ENCODE peak calls at places on chromosomes 12 and 14, in six cellular contexts. X, F, R, M, N and K are unnamed samples.

GRCh38 chr12:112430929-112431328 is 12.2 kb downstream of the PTPN11 start:
- DNase-seq in M (no peak), R (no peak), X (no peak), N (no peak), F (no peak), K (no peak)

GRCh38 chr12:116659771-116660481 is 77.9 kb downstream of the SPRING1 start:
- DNase-seq in M (no peak), F (no peak), N (no peak), X (no peak), R (peak), K (peak)

GRCh38 chr12:110717037-110717436 is 25.7 kb downstream of the PPP1CC start:
- DNase-seq in M (no peak), X (no peak), R (no peak), F (no peak), N (no peak), K (no peak)

GRCh38 chr12:28869197-28869596 is 279.9 kb upstream of the FAR2 start:
- DNase-seq in X (no peak), N (no peak), M (no peak), F (no peak), R (no peak), K (no peak)

GRCh38 chr12:95653761-95654546 is 102.7 kb upstream of the USP44 start:
- DNase-seq in R (no peak), X (no peak), M (no peak), N (no peak), F (peak), K (no peak)

GRCh38 chr14:22433059-22433458 is 156.0 kb downstream of the DAD1 start:
- DNase-seq in F (no peak), N (no peak), M (no peak), X (no peak), R (no peak), K (no peak)

GRCh38 chr12:101455685-101456084 is 19.5 kb upstream of the SPIC start:
- DNase-seq in X (no peak), R (no peak), F (no peak), M (no peak), N (no peak), K (no peak)

GRCh38 chr14:34035177-34035933 is 84.5 kb upstream of the EGLN3 start:
- DNase-seq in F (no peak), X (no peak), N (no peak), R (peak), M (no peak), K (no peak)

GRCh38 chr14:44928793-44929192 is 33.0 kb downstream of the KLHL28 start:
- DNase-seq in F (no peak), N (no peak), R (no peak), M (no peak), X (no peak), K (no peak)

GRCh38 chr12:91058821-91059220 is 997 bp upstream of the KERA start:
- DNase-seq in X (no peak), N (no peak), R (no peak), F (no peak), M (no peak), K (no peak)

GRCh38 chr14:104886690-104887622 is 21.9 kb downstream of the CEP170B start:
- DNase-seq in X (no peak), F (no peak), R (no peak), M (no peak), N (no peak), K (no peak)

GRCh38 chr12:52369220-52369619 is 1.9 kb upstream of the KRT85 start:
- DNase-seq in N (no peak), X (no peak), R (no peak), F (no peak), M (no peak), K (no peak)

GRCh38 chr12:40959041-40959440 is 229.1 kb upstream of the PDZRN4 start:
- DNase-seq in X (no peak), F (no peak), N (no peak), M (no peak), R (no peak), K (no peak)

GRCh38 chr12:59715434-59715833 is 119.6 kb downstream of the SLC16A7 start:
- DNase-seq in F (no peak), N (no peak), X (no peak), R (no peak), M (no peak), K (no peak)

GRCh38 chr14:50010752-50011151 is 105.6 kb downstream of the VCPKMT start:
- DNase-seq in X (no peak), R (no peak), F (no peak), N (no peak), M (no peak), K (no peak)

GRCh38 chr14:56124296-56124695 is 6.1 kb downstream of the PELI2 start:
- DNase-seq in N (no peak), R (no peak), M (no peak), X (no peak), F (no peak), K (no peak)

GRCh38 chr12:64716373-64716772 is 42.8 kb downstream of the GNS start:
- DNase-seq in M (no peak), F (no peak), N (no peak), R (no peak), X (no peak), K (no peak)

GRCh38 chr14:89442280-89442679 is 25.2 kb upstream of the FOXN3 start:
- DNase-seq in R (no peak), X (no peak), N (no peak), M (no peak), F (no peak), K (no peak)

GRCh38 chr12:113766880-113767878 is 198.9 kb downstream of the RBM19 start:
- DNase-seq in X (no peak), R (no peak), F (no peak), M (no peak), N (peak), K (no peak)

GRCh38 chr12:225012-225411 is 11.1 kb upstream of the SLC6A12 start:
- DNase-seq in R (peak), X (peak), F (no peak), M (no peak), N (peak), K (no peak)

GRCh38 chr14:24058951-24059475 is 7.2 kb downstream of the CARMIL3 start:
- DNase-seq in R (no peak), N (peak), F (no peak), M (no peak), X (no peak), K (no peak)

GRCh38 chr14:104030958-104031357 is 54.5 kb upstream of the ASPG start:
- DNase-seq in R (no peak), X (no peak), M (no peak), F (no peak), N (no peak), K (no peak)

GRCh38 chr12:51855586-51856428 is 7.3 kb upstream of the FIGNL2 start:
- DNase-seq in M (no peak), R (no peak), F (peak), N (peak), X (no peak), K (peak)

GRCh38 chr12:47686645-47687240 is 19.1 kb downstream of the RPAP3 start:
- DNase-seq in M (no peak), N (no peak), F (no peak), R (no peak), X (no peak), K (no peak)

GRCh38 chr14:101689039-101689501 is 72.4 kb upstream of the PPP2R5C start:
- DNase-seq in R (no peak), X (no peak), N (no peak), F (no peak), M (no peak), K (peak)

GRCh38 chr12:132397934-132398385 is 68.6 kb upstream of the GALNT9 start:
- DNase-seq in X (no peak), R (no peak), F (no peak), M (no peak), N (no peak), K (no peak)

GRCh38 chr14:104978774-104979691 is 859 bp upstream of the AHNAK2 start:
- DNase-seq in M (no peak), R (no peak), N (peak), X (peak), F (no peak), K (no peak)

GRCh38 chr12:12451063-12451462 is 94.2 kb downstream of the BORCS5 start:
- DNase-seq in R (no peak), F (no peak), M (no peak), X (no peak), N (no peak), K (no peak)

GRCh38 chr12:96285158-96285557 is 91.0 kb downstream of the ELK3 start:
- DNase-seq in R (no peak), X (no peak), F (no peak), N (no peak), M (no peak), K (no peak)

GRCh38 chr14:85909581-85909980 is 379.6 kb downstream of the FLRT2 start:
- DNase-seq in F (no peak), N (no peak), R (no peak), X (no peak), M (no peak), K (no peak)

GRCh38 chr12:115450017-115450416 is 766.0 kb upstream of the TBX3 start:
- DNase-seq in F (no peak), X (no peak), R (no peak), N (peak), M (no peak), K (no peak)

GRCh38 chr12:62268956-62269355 is 8.8 kb downstream of the USP15 start:
- DNase-seq in M (no peak), R (no peak), X (no peak), F (no peak), N (no peak), K (no peak)

GRCh38 chr12:94286580-94287244 is 138.3 kb downstream of the PLXNC1 start:
- DNase-seq in M (no peak), R (no peak), N (no peak), F (no peak), X (no peak), K (no peak)

GRCh38 chr12:86137936-86138335 is 118.3 kb downstream of the MGAT4C start:
- DNase-seq in X (no peak), F (no peak), R (no peak), N (no peak), M (no peak), K (no peak)

GRCh38 chr12:56103823-56104108 is 593 bp upstream of the PA2G4 start:
- DNase-seq in R (no peak), N (no peak), M (no peak), F (no peak), X (no peak), K (no peak)

DNA sequence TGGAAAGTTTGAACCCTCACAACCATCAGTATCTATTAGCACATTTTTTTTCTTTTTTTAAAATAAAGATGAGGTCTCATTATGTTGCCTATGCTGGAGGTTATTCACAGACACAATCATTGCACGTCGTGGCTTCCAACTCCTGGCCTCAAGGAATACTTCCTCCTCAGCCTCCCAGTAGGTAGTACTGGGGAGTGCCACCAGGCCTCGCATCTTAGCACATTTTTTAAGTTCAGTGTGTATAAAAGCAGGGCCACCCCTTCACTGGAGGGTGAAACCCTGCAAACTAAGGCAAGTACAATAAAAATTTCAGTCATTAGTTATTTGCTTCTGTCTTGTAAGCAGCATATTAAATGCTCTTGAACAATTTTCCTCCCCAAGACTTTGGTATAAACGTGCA is 114.2 kb upstream of the SINHCAF start:
- DNase-seq in N (no peak), M (no peak), F (no peak), R (no peak), X (no peak), K (no peak)
- H3K27ac ChIP-seq in N (no peak), M (no peak), F (no peak), R (no peak), X (no peak), K (no peak)

DNA sequence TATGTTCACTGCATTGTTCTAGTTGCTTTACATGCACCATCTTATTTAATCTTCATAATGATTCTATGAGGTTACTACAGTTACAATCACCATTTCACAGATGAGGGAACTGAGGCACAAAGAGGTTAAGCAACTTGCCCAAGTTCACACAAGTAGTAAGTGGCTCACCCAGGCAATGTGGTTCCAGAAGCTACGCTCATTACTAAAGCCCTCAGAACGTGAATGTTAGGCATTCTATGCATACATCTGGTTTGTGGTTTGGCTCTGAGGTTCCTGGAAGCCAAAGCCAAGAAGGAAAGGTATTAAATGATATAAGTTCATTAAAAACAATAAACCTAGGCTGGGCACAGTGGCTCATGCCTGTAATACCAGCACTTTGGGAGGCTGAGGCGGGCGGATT is 14.4 kb upstream of the VRTN start:
- DNase-seq in X (no peak), N (no peak), M (no peak), F (no peak), R (no peak), K (no peak)
- TF ChIP-seq CTCF in X (no peak), N (no peak), M (no peak), F (no peak), R (no peak), K (no peak)

GRCh38 chr14:61538464-61539022 is 156.8 kb upstream of the HIF1A start:
- DNase-seq in N (no peak), X (no peak), R (no peak), M (no peak), F (no peak), K (no peak)
- H3K27ac ChIP-seq in N (no peak), X (peak), R (peak), M (peak), F (no peak), K (peak)

GRCh38 chr14:94407906-94408305 is 19.5 kb upstream of the SERPINA1 start:
- DNase-seq in M (no peak), X (no peak), N (no peak), R (no peak), F (no peak), K (no peak)

GRCh38 chr14:94411638-94412037 is 23.2 kb upstream of the SERPINA1 start:
- DNase-seq in X (no peak), R (no peak), F (no peak), N (no peak), M (no peak), K (no peak)

GRCh38 chr14:94408546-94409095 is 20.2 kb upstream of the SERPINA1 start:
- DNase-seq in M (no peak), F (no peak), R (no peak), X (no peak), N (no peak), K (no peak)

GRCh38 chr14:94412671-94413638 is 24.6 kb upstream of the SERPINA1 start:
- DNase-seq in N (peak), X (no peak), M (no peak), R (peak), F (no peak), K (no peak)
- TF ChIP-seq CTCF in N (peak), X (no peak), M (no peak), R (peak), F (no peak), K (no peak)

GRCh38 chr12:109445224-109445623 is 31.9 kb downstream of the KCTD10 start:
- DNase-seq in N (no peak), F (no peak), R (no peak), M (no peak), X (no peak), K (no peak)
- H3K27ac ChIP-seq in N (no peak), F (no peak), R (no peak), M (no peak), X (no peak), K (no peak)

DNA sequence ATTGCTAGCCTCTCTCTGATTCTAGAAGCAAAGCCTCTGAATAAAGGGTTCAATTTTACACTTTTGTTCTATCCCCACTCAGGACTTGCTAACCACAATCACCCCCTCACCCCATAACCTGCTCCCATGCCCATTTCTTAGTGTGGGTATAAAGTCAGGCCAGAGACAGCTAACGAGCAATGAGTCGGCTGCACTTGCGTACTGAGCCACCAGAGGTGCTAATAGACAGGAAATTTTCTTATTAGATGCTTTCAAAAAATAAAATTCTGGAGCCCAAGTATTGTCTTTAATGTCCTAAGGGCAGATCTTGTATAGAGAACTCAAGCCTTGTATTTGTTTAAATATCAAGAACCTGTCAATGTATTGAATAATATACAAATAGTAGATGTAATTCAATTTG is 256.9 kb downstream of the SYT1 start:
- DNase-seq in N (peak), F (no peak), X (no peak), M (no peak), R (no peak), K (no peak)
- TF ChIP-seq CTCF in N (peak), F (no peak), X (no peak), M (no peak), R (no peak), K (no peak)

DNA sequence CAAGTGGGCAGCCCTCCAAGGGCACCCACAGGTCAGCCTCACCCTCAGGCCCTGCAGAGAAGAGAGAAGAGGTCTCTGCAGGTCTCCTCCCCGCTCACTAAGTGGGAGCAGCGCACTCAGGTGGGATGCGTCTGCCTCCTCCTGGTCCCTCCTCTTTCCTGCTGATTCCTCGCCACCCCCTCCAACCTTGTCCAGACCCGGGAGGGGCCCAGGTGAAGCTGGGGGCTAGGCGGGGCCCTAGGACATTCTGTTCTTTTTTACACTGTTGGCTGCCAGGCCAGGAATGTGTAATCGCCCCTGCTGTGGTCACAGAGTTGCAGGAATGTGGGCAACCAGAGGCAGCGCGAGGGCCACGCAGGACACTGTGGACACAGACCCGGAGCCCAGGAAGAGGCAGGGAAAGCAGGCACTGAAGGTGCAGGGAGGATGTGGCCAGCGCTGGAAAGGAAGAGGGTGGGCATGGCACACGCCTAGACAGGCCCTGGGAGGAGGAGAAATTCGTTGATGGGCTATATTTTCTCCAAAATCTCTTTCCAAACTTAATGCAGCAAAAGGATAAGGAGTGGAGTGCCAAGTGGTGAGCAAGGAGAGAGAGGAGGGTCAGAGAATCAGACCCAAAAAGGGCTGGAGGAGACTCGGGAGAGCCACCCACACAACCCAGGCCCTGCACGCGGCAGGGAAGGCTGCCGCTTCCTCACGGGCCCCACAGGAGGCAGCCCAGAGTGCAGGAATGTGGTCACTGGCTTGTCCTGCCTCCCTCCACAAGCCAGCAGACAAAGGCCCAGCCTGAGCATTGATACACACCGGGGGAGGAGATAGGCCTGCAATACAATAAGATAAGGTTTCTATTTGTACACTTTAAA is 947 bp upstream of the SCNN1A start:
- DNase-seq in F (no peak), M (peak), R (peak), N (peak), X (no peak), K (no peak)
- H3K27ac ChIP-seq in F (peak), M (peak), R (peak), N (peak), X (peak), K (peak)

DNA sequence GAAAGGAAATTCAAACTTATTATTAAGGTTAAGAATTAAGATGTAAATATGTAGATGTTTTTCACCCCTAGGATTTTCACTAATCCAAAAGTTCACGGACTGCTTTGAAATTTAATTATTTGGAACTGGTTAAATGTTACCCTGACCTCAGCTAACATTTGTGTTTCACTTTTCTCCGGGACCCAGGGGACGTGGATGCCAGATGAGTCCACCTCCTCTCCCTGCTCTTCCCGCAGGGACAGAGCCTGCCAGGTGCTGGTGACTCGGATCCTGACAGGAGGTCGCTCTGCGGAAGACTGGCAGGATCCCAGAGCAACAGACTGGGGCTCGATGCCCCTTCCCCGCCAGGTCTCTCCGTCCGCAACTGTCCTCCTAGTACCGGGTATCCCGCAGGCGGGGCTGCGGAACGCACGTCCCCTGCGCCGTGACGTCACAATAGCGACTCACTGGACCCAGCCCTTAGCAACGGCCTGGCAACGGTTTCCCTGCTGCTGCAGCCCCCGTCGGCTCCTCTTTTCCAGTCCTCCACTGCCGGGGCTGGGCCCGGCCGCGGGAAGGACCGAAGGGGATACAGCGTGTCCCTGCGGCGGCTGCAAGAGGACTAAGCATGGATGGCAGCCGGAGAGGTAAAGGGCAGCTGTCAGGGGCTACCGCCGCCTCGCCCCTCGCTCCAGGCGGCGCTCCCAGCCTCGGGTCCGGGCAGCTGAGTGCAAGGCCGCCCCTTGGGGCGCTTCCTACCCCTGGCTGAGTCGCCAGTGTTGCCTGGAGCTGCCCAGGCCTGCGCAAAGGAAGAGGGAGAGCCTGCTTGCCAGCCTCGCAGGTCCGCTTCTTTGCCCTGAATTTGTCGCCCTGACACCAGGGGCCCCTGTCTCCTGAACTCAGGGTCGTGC is at the start of gene SPATA7:
- DNase-seq in M (peak), F (peak), X (peak), N (peak), R (peak), K (peak)
- TF ChIP-seq CTCF in M (no peak), F (no peak), X (no peak), N (no peak), R (no peak), K (no peak)

GRCh38 chr14:68896132-68896531 is 83.0 kb downstream of the ACTN1 start:
- DNase-seq in M (no peak), F (no peak), R (no peak), N (no peak), X (no peak), K (no peak)
- H3K27ac ChIP-seq in M (no peak), F (no peak), R (peak), N (no peak), X (no peak), K (no peak)